ENCODE peak calls at places on chromosomes 1 and 21, in seven cellular contexts. E is stomach, P is esophagus muscularis mucosa, V is HCT116, H is transverse colon, C is vagina, W is spleen. A is an unnamed sample.

GRCh38 chr1:58898739-58899580 is 115.1 kb upstream of the JUN start:
- DNase-seq in E (no peak), P (peak), V (no peak), H (peak), C (no peak), W (peak), A (no peak)

GRCh38 chr21:34743831-34744230 is 75.0 kb downstream of the CLIC6 start:
- DNase-seq in E (peak), P (no peak), V (peak), H (peak), C (no peak), W (no peak), A (no peak)

GRCh38 chr1:62336638-62337534 is 17.7 kb upstream of the KANK4 start:
- DNase-seq in E (no peak), P (no peak), V (no peak), H (no peak), C (no peak), W (peak), A (no peak)

GRCh38 chr1:2375923-2376260 is 15.5 kb downstream of the MORN1 start:
- DNase-seq in E (no peak), P (no peak), V (no peak), H (no peak), C (no peak), W (peak), A (peak)

GRCh38 chr21:36704958-36705678 is 6.2 kb downstream of the SIM2 start:
- DNase-seq in E (no peak), P (no peak), V (no peak), H (no peak), C (no peak), W (no peak), A (peak)

GRCh38 chr21:39705849-39706248 is 39.1 kb upstream of the IGSF5 start:
- DNase-seq in E (no peak), P (peak), V (no peak), H (no peak), C (no peak), W (no peak), A (no peak)

GRCh38 chr1:64969305-64970066 is 3.1 kb upstream of the JAK1 start:
- DNase-seq in E (no peak), P (no peak), V (no peak), H (no peak), C (peak), W (no peak), A (no peak)

GRCh38 chr1:154589780-154590179 is 18.2 kb downstream of the ADAR start:
- DNase-seq in E (no peak), P (no peak), V (no peak), H (no peak), C (no peak), W (no peak), A (no peak)

GRCh38 chr1:33429846-33430750 is 797 bp downstream of the PHC2 start:
- DNase-seq in E (peak), P (no peak), V (no peak), H (peak), C (no peak), W (peak), A (peak)

GRCh38 chr1:172719066-172719627 is 60.2 kb downstream of the FASLG start:
- DNase-seq in E (no peak), P (no peak), V (no peak), H (no peak), C (no peak), W (no peak), A (no peak)

GRCh38 chr1:181318858-181319235 is 164.5 kb upstream of the CACNA1E start:
- DNase-seq in E (no peak), P (no peak), V (no peak), H (no peak), C (no peak), W (no peak), A (no peak)

DNA sequence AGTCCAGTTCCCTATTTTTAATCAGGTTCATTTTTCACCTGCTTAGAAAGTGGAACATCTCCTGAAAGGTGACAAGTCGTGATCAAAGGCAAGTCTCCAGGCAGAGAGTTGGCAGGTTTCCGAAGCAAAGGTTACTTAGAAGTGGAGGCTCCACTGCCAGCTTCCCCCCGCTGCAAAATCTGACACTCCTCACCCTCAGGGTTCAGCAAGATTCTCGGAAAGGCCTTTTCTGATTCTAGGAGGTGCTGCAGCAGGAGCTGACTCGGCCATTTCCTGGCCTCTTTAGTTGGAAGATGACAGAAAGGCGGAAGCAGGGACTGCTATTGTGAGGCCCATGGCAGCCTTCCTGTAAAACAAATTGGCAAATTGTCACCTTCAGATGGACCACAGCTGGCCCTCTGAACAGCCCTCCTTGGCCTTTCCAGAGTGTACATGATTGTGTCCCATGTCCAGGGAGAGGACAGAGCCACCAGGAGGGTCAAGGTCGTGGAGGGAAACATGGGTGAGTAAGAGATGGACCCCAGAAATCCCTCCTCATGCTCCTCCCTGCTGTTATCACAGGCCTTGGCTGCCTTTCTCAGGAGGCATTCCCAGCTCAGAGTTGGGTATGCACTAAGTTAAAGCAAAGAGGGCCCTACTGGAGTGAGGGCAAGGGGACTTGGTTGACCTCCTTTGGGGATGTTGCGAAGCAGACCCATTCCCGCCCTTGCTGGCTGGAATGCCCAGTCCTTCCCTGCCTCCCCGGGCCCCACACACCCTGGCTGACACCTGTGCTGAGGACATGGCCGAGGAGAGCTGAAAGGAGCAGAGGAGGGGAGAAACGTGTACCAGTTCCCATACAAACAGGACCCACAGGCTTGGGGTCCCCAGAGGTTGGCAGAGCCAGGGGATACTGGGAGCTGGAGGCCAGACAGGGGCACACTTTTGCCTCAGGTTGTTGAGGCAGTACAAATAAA is 115.5 kb upstream of the IRF2BP2 start:
- DNase-seq in E (peak), P (no peak), V (no peak), H (no peak), C (no peak), W (no peak), A (peak)
- TF ChIP-seq POLR2AphosphoS5 in E (no peak), P (peak), V (no peak), H (no peak), C (no peak), W (no peak), A (no peak)

GRCh38 chr21:41449613-41450012 is 23.6 kb downstream of the MX1 start:
- DNase-seq in E (peak), P (no peak), V (no peak), H (no peak), C (no peak), W (peak), A (no peak)

GRCh38 chr21:41451753-41452676 is 26.0 kb downstream of the MX1 start:
- DNase-seq in E (peak), P (no peak), V (no peak), H (peak), C (no peak), W (peak), A (no peak)

GRCh38 chr21:41458121-41458520 is 32.1 kb downstream of the MX1 start:
- DNase-seq in E (no peak), P (no peak), V (no peak), H (no peak), C (no peak), W (no peak), A (no peak)

GRCh38 chr21:41453761-41454160 is 27.7 kb downstream of the MX1 start:
- DNase-seq in E (no peak), P (no peak), V (no peak), H (no peak), C (no peak), W (no peak), A (no peak)

DNA sequence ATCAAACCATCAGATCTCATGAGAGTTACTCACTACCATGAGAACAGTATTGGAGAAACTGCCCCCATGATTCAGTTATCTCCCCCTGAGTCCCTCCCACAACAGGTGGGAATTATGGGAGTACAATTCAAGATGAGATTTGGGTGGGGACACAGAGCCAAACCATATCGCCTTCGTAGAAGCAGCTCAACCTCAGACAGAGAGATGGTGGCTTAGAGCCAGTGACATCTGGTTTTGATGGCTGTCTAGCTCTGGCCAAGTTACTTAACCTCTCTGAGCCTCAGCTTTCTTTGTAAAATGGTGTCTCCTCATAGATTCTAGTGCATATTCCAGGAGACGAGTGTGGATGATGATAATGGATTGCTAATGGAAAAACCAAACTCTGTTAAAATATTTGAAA is 27.2 kb downstream of the MX1 start:
- DNase-seq in E (no peak), P (no peak), V (no peak), H (no peak), C (no peak), W (peak), A (no peak)
- TF ChIP-seq POLR2A in E (no peak), P (no peak), V (no peak), H (no peak), C (no peak), W (no peak), A (no peak)

GRCh38 chr1:109655624-109656519 is at the start of gene GSTM4:
- DNase-seq in E (peak), P (peak), V (peak), H (peak), C (peak), W (peak), A (peak)
- TF ChIP-seq POLR2AphosphoS5 in E (peak), P (no peak), V (peak), H (peak), C (peak), W (peak), A (peak)

DNA sequence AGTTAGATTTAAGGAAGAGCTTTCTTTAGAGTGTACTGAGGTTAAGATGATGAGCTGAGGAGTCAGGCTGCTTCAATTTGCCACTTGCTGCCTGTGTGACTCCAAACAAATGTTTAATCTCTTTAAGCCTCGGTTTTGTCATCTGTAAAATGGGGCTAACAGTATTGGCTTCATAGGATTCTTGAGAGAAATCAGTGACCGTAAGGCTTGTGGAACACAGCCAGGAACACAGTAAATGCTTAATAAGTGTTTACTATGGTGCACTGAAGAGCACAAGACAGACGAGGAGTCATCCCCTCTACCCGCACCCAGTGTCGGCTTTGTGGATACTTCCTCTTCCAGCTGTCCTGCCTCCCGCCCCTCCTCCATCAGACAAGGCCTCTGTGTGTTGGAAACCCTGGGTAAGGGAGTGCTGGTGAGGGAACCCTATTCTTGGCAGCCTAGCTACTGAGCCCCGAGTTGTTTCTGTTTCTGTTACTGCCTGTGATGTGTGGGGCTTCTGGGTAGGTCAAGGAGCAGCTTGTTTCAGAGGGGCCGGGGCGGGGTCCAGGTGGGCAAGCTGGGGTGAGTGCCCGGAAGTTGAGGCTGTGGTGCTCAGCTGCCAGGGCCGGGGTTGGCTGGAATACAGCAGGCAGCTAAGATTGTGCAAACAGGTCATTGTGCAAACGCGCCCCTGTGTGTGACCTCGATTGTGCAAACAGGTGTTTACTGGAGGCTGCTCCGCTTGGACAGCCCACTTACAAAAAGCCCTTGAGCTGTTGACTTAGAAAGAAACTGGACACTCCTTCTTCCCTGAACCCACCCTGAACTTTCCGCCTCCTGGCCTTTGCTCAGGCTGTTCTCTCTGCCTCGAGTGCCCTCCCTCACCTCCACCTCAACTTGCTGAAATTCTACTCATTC is 4.0 kb upstream of the CSF3R start:
- DNase-seq in E (peak), P (no peak), V (no peak), H (peak), C (no peak), W (peak), A (peak)
- TF ChIP-seq POLR2A in E (no peak), P (no peak), V (no peak), H (no peak), C (no peak), W (no peak), A (no peak)

DNA sequence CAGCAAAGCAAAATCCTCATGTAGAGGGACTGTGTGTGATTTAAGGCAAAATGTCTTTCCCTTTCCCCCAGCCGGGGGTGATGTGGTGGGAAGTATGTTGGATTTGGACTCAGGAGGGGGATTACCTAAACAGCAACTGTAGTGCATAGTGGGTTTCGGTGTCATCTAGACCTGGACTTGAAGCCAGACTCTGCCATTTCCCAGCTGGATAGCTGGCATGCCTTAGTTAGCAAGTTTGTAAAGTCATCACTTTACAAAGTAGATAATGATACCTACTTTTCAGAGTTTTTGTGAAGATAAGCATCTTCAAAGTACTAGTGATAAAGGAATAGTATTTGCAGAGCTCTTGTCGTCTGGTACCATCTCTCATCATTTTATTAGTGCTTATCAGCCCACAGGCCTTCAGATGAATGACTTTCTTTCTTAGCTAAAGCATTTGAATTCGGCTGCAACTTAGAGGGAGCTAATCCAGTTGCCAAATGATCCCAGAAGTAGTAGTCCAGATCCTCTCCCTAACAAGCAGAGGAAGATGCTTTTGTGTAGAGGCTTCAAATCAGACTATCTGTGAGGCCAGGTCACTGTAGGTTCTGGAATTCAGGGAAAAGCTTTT is 56.2 kb upstream of the ROR1 start:
- DNase-seq in E (no peak), P (no peak), V (no peak), H (no peak), C (no peak), W (no peak), A (peak)
- TF ChIP-seq POLR2AphosphoS5 in E (no peak), P (no peak), V (no peak), H (no peak), C (no peak), W (no peak), A (no peak)

A was measured in sigmoid colon.